ENCODE peak calls at places on chromosome 3, in eight cellular contexts. Z is lower lobe of right lung; K is GM13976; B is NCI-H345; L is RWPE1; H is NCI-H524; G is activated T-cell treated with anti-CD3 and anti-CD28 coated beads, Interleukin-2, amount 50 U/mL, for 4 hours; C is NB4. U is an unnamed sample.

GRCh38 chr3:172289583-172289982 is 158.7 kb downstream of the GHSR start:
- DNase-seq in Z (no peak), K (peak; percentile 22), B (no peak), L (no peak), H (peak; percentile 6), G (no peak), C (no peak), U (no peak)

GRCh38 chr3:114447545-114447944 is 153.7 kb downstream of the TIGIT start:
- DNase-seq in Z (no peak), K (no peak), B (no peak), L (no peak), H (no peak), G (no peak), C (no peak), U (no peak)

GRCh38 chr3:152148579-152148978 is 120.2 kb upstream of the MBNL1 start:
- DNase-seq in Z (no peak), K (no peak), B (no peak), L (no peak), H (no peak), G (no peak), C (no peak), U (no peak)

GRCh38 chr3:121330118-121330517 is 215.7 kb downstream of the POLQ start:
- DNase-seq in Z (no peak), K (no peak), B (no peak), L (no peak), H (no peak), G (no peak), C (no peak), U (no peak)

GRCh38 chr3:134205426-134205825 is 45.2 kb downstream of the RYK start:
- DNase-seq in Z (no peak), K (no peak), B (no peak), L (no peak), H (peak; percentile 27), G (no peak), C (no peak), U (no peak)

GRCh38 chr3:13420051-13420816 is at the start of gene NUP210:
- DNase-seq in Z (peak; percentile 70), K (peak; percentile 91), B (peak; percentile 43), L (no peak), H (peak; percentile 65), G (peak; percentile 33), C (peak; percentile 79), U (peak; percentile 79)

GRCh38 chr3:141367038-141367730 is 1.1 kb upstream of the ZBTB38 start:
- DNase-seq in Z (no peak), K (no peak), B (no peak), L (peak; percentile 83), H (no peak), G (no peak), C (no peak), U (no peak)

GRCh38 chr3:61966200-61966599 is 404.8 kb downstream of the PTPRG start:
- DNase-seq in Z (no peak), K (no peak), B (no peak), L (peak; percentile 64), H (no peak), G (no peak), C (no peak), U (no peak)

GRCh38 chr3:126883241-126883640 is 99.7 kb upstream of the PLXNA1 start:
- DNase-seq in Z (no peak), K (no peak), B (no peak), L (no peak), H (no peak), G (no peak), C (peak; percentile 52), U (no peak)

GRCh38 chr3:23999012-23999641 is 54.0 kb downstream of the NR1D2 start:
- DNase-seq in Z (peak; percentile 60), K (peak; percentile 52), B (peak; percentile 13), L (peak; percentile 17), H (peak; percentile 31), G (peak; percentile 48), C (peak; percentile 57), U (peak; percentile 63)

GRCh38 chr3:58463181-58463941 is 28.5 kb upstream of the KCTD6 start:
- DNase-seq in Z (peak; percentile 82), K (peak; percentile 81), B (peak; percentile 53), L (peak; percentile 86), H (peak; percentile 85), G (peak; percentile 68), C (peak; percentile 82), U (peak; percentile 72)

GRCh38 chr3:4906107-4906621 is 73.1 kb upstream of the BHLHE40 start:
- DNase-seq in Z (no peak), K (no peak), B (peak; percentile 84), L (peak; percentile 65), H (peak; percentile 5), G (no peak), C (no peak), U (peak; percentile 74)

GRCh38 chr3:195451373-195452000 is 8.7 kb upstream of the ACAP2 start:
- DNase-seq in Z (no peak), K (no peak), B (peak; percentile 99), L (no peak), H (peak; percentile 18), G (no peak), C (no peak), U (no peak)

GRCh38 chr3:122794483-122794778 is 438 bp upstream of the SLC49A4 start:
- DNase-seq in Z (no peak), K (no peak), B (no peak), L (no peak), H (no peak), G (no peak), C (no peak), U (no peak)

GRCh38 chr3:53044371-53045106 is 1.3 kb downstream of the SFMBT1 start:
- DNase-seq in Z (peak; percentile 50), K (peak; percentile 47), B (peak; percentile 30), L (peak; percentile 15), H (peak; percentile 48), G (peak; percentile 13), C (peak; percentile 66), U (no peak)

GRCh38 chr3:99808163-99808794 is 9.4 kb upstream of the CMSS1 start:
- DNase-seq in Z (no peak), K (no peak), B (peak; percentile 39), L (peak; percentile 43), H (peak; percentile 78), G (peak; percentile 23), C (peak; percentile 67), U (no peak)

GRCh38 chr3:64909757-64910475 is 222.1 kb upstream of the ADAMTS9 start:
- DNase-seq in Z (no peak), K (no peak), B (no peak), L (no peak), H (no peak), G (no peak), C (no peak), U (no peak)

GRCh38 chr3:145219355-145220196 is 941.4 kb downstream of the PLOD2 start:
- DNase-seq in Z (no peak), K (no peak), B (peak; percentile 0), L (no peak), H (peak; percentile 89), G (no peak), C (peak; percentile 25), U (no peak)

GRCh38 chr3:189766416-189766815 is 135.2 kb downstream of the TP63 start:
- DNase-seq in Z (no peak), K (no peak), B (no peak), L (peak; percentile 35), H (no peak), G (no peak), C (no peak), U (no peak)

GRCh38 chr3:178560759-178561158 is 24.5 kb downstream of the KCNMB2 start:
- DNase-seq in Z (no peak), K (no peak), B (no peak), L (no peak), H (peak; percentile 86), G (no peak), C (no peak), U (no peak)

GRCh38 chr3:195708066-195708465 is 12.7 kb upstream of the MUC20 start:
- DNase-seq in Z (no peak), K (no peak), B (no peak), L (no peak), H (no peak), G (no peak), C (no peak), U (no peak)

GRCh38 chr3:51350751-51351150 is 34.3 kb upstream of the MANF start:
- DNase-seq in Z (no peak), K (no peak), B (no peak), L (no peak), H (no peak), G (no peak), C (no peak), U (no peak)

GRCh38 chr3:46660003-46660402 is 33.5 kb downstream of the ALS2CL start:
- DNase-seq in Z (no peak), K (no peak), B (no peak), L (no peak), H (no peak), G (no peak), C (no peak), U (no peak)

GRCh38 chr3:123618076-123618703 is 33.3 kb upstream of the HACD2 start:
- DNase-seq in Z (no peak), K (no peak), B (no peak), L (no peak), H (no peak), G (no peak), C (peak; percentile 52), U (no peak)

GRCh38 chr3:64188810-64189560 is 36.3 kb downstream of the PRICKLE2 start:
- DNase-seq in Z (no peak), K (no peak), B (no peak), L (peak; percentile 78), H (no peak), G (no peak), C (no peak), U (no peak)

GRCh38 chr3:45960289-45960688 is 17.0 kb downstream of the CXCR6 start:
- DNase-seq in Z (no peak), K (no peak), B (no peak), L (no peak), H (no peak), G (no peak), C (no peak), U (no peak)

GRCh38 chr3:185649414-185649813 is 63.3 kb downstream of the SENP2 start:
- DNase-seq in Z (no peak), K (no peak), B (no peak), L (no peak), H (no peak), G (no peak), C (no peak), U (no peak)

GRCh38 chr3:50591196-50591741 is 20.3 kb downstream of the CISH start:
- DNase-seq in Z (no peak), K (no peak), B (no peak), L (no peak), H (no peak), G (no peak), C (peak; percentile 65), U (no peak)

GRCh38 chr3:13853978-13854296 is 25.9 kb downstream of the WNT7A start:
- DNase-seq in Z (no peak), K (no peak), B (no peak), L (peak; percentile 92), H (no peak), G (no peak), C (no peak), U (no peak)

GRCh38 chr3:138768126-138768525 is 66.6 kb downstream of the PIK3CB start:
- DNase-seq in Z (no peak), K (no peak), B (no peak), L (no peak), H (no peak), G (no peak), C (peak; percentile 61), U (no peak)